ENCODE peak calls at places on chromosome 1, in seven cellular contexts. R is lower leg skin, O is MM.1S, T is HFF-Myc, W is heart right ventricle, P is astrocyte, Y is AG10803. N is an unnamed sample.

GRCh38 chr1:233509596-233509995 is 104.3 kb upstream of the KCNK1 start:
- DNase-seq in R (no peak), O (no peak), T (no peak), W (no peak), P (no peak), Y (no peak), N (no peak)

GRCh38 chr1:166166701-166167394 is at the start of gene FAM78B:
- DNase-seq in R (peak), O (peak), T (peak), W (peak), P (peak), Y (peak), N (peak)

GRCh38 chr1:1847501-1848289 is 43.2 kb downstream of the GNB1 start:
- DNase-seq in R (no peak), O (no peak), T (peak), W (no peak), P (no peak), Y (peak), N (no peak)

GRCh38 chr1:23116216-23116836 is 52.3 kb downstream of the LUZP1 start:
- DNase-seq in R (no peak), O (no peak), T (no peak), W (no peak), P (no peak), Y (no peak), N (no peak)

GRCh38 chr1:92493139-92493538 is 6.4 kb upstream of the GFI1 start:
- DNase-seq in R (no peak), O (no peak), T (no peak), W (no peak), P (no peak), Y (no peak), N (no peak)

GRCh38 chr1:167617100-167617949 is 12.7 kb upstream of the RCSD1 start:
- DNase-seq in R (no peak), O (peak), T (no peak), W (peak), P (peak), Y (peak), N (no peak)

GRCh38 chr1:9426291-9426711 is 113.0 kb upstream of the SLC25A33 start:
- DNase-seq in R (no peak), O (peak), T (no peak), W (no peak), P (no peak), Y (no peak), N (peak)

GRCh38 chr1:24898152-24898908 is 31.7 kb downstream of the RUNX3 start:
- DNase-seq in R (peak), O (no peak), T (no peak), W (peak), P (no peak), Y (peak), N (peak)

GRCh38 chr1:225660544-225660946 is 7.6 kb upstream of the ENAH start:
- DNase-seq in R (no peak), O (no peak), T (no peak), W (no peak), P (no peak), Y (no peak), N (no peak)

GRCh38 chr1:57164584-57164983 is 198.8 kb upstream of the C8B start:
- DNase-seq in R (no peak), O (no peak), T (no peak), W (no peak), P (no peak), Y (peak), N (no peak)

GRCh38 chr1:85411567-85412312 is 53.2 kb downstream of the DDAH1 start:
- DNase-seq in R (no peak), O (no peak), T (no peak), W (no peak), P (peak), Y (peak), N (no peak)

GRCh38 chr1:221069956-221070355 is 190.7 kb downstream of the HLX start:
- DNase-seq in R (no peak), O (no peak), T (no peak), W (no peak), P (no peak), Y (no peak), N (no peak)

GRCh38 chr1:8347635-8348034 is 29.7 kb downstream of the SLC45A1 start:
- DNase-seq in R (no peak), O (no peak), T (no peak), W (no peak), P (no peak), Y (no peak), N (no peak)

GRCh38 chr1:206839857-206840256 is 25.6 kb upstream of the IL20 start:
- DNase-seq in R (no peak), O (no peak), T (peak), W (no peak), P (peak), Y (peak), N (no peak)

GRCh38 chr1:9675393-9675792 is 23.9 kb downstream of the PIK3CD start:
- DNase-seq in R (no peak), O (no peak), T (no peak), W (no peak), P (no peak), Y (no peak), N (no peak)

GRCh38 chr1:20978413-20978812 is 191.3 kb upstream of the HP1BP3 start:
- DNase-seq in R (no peak), O (no peak), T (no peak), W (no peak), P (peak), Y (no peak), N (no peak)

GRCh38 chr1:27772071-27772470 is 948 bp upstream of the STX12 start:
- DNase-seq in R (no peak), O (no peak), T (no peak), W (no peak), P (peak), Y (peak), N (peak)
- H3K4me3 ChIP-seq in R (no peak), O (peak), T (peak), W (peak), P (peak), Y (peak), N (no peak)

GRCh38 chr1:26543444-26543835 is 13.9 kb downstream of the RPS6KA1 start:
- DNase-seq in R (no peak), O (no peak), T (no peak), W (no peak), P (no peak), Y (no peak), N (no peak)

GRCh38 chr1:26542781-26543443 is 13.4 kb downstream of the RPS6KA1 start:
- DNase-seq in R (no peak), O (no peak), T (no peak), W (no peak), P (no peak), Y (no peak), N (no peak)

GRCh38 chr1:26541816-26542711 is 12.5 kb downstream of the RPS6KA1 start:
- DNase-seq in R (peak), O (peak), T (no peak), W (peak), P (no peak), Y (peak), N (peak)

GRCh38 chr1:26546375-26546774 is 16.8 kb downstream of the RPS6KA1 start:
- DNase-seq in R (no peak), O (no peak), T (no peak), W (no peak), P (no peak), Y (no peak), N (no peak)

GRCh38 chr1:26544156-26544555 is 14.6 kb downstream of the RPS6KA1 start:
- DNase-seq in R (no peak), O (no peak), T (no peak), W (no peak), P (no peak), Y (no peak), N (no peak)
- H3K4me3 ChIP-seq in R (no peak), O (no peak), T (no peak), W (peak), P (no peak), Y (no peak), N (no peak)

DNA sequence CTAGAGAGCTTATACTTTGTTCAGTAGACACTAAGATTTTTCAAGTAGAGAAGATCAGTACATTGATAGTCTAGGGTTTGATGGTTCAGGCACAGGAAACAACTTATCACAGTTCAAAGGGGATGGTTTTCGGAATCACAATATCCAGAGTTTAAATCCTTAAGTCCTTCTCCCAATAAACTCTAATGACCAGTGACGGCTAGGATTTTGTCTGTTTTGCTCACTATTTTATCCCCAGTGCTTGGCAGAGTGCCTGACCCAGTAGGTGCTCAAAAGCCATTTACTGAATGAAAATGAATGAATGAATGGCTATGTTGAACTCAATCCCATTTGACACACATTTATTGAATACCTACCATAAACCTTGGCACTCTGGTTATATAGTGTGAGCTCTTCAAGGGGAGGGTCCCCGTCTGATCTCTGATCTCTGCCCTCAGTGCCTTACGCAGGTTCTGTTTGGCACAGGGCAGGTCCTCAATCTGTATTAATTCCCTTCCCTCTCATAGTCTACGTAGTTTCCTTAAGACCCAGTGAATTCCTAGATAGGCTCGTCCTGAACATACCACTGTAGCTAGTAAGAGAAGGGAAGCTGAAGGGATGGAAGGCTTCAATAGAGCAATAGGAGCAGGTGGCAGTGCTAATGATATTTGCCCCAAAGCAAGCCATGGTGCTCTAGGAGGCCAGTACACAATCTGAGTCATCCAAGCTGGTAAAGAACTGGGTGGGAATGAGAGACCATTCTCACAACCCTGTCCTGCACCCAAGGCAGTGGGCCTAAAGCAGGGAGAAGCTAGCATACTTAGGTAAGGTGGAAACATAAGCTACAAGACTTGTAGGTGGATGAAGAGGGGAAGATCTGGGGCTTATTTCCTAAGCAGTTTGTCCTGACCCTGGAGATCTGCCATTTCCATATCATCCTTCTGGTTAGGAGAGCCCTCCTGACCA is 53.4 kb downstream of the DMAP1 start:
- DNase-seq in R (no peak), O (no peak), T (no peak), W (no peak), P (no peak), Y (no peak), N (no peak)
- H3K4me3 ChIP-seq in R (no peak), O (no peak), T (no peak), W (no peak), P (no peak), Y (no peak), N (no peak)

DNA sequence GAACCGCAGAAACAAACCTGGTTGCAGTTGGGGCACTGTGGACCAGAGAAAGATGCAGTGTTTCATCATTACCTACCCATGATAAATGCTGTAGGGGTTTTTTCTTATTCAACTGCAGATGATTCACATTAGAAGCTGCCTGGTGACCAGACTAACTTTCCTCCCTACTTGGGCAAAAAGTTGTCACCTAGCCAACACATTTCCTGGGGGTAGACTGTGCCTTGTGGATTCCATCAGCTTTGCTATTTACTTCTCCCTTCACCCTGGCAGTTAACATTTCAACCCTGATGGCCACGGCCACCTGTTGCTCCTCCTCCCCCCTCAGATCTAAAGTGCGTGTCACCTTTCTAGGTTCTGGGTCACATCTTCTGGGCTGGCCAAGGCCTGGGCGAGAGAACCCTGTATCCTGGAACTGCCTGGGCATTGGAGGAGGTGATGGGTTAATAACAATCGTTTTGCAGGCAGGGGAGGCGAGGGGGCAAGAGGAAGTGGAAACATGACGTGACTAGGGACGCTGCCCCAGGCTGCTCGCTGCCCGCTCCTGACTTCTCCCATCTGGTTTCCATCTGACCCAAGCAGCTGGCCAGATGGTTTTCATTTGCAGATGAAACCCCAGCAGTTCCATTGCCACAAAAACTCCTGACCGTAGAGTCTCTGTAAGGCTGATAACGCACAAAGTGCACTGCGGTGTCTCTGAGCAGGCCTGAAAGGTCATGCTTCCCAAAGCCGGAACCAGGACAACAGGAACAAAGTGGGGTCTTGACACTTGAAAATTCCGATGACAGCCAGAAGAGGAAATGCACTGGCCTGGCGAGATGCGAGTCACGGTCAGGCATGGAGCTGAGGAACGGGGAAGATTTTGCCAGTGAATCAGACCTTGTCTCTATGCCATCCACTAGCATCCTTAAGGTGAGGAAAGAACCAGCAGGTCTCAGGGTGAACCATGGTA is 36.6 kb downstream of the CAPZB start:
- DNase-seq in R (peak), O (no peak), T (peak), W (peak), P (peak), Y (peak), N (peak)
- H3K4me3 ChIP-seq in R (no peak), O (no peak), T (peak), W (no peak), P (peak), Y (peak), N (no peak)

GRCh38 chr1:155218854-155219591 is 10.5 kb downstream of the MTX1 start:
- DNase-seq in R (no peak), O (peak), T (no peak), W (peak), P (no peak), Y (peak), N (peak)

GRCh38 chr1:155223017-155223416 is 14.5 kb downstream of the MTX1 start:
- DNase-seq in R (no peak), O (no peak), T (no peak), W (no peak), P (no peak), Y (no peak), N (no peak)

GRCh38 chr1:155220566-155220965 is 12.1 kb downstream of the MTX1 start:
- DNase-seq in R (no peak), O (no peak), T (no peak), W (no peak), P (no peak), Y (no peak), N (no peak)

DNA sequence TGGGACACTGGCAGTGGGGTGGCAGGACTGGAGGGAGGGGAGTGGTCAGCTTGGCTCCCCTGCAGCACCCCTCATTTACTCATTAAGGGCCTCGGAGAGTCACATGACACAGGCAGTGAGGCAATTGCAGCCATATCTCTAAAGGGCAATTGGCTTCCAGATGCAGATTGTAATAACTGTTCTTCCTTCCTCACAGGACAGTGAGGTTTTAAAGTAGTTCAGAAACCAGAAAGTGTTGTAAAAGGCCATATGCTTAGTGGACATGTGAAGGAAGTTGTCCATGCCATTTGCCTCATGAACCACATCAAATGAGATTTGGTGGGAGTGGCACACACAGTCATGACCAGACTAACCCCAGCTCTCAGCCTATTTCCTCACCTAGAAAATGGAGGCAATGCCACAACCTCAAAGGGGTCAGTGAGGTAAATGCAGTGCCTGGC is 11.1 kb downstream of the MTX1 start:
- DNase-seq in R (no peak), O (no peak), T (no peak), W (no peak), P (no peak), Y (peak), N (peak)
- H3K4me3 ChIP-seq in R (no peak), O (no peak), T (no peak), W (no peak), P (no peak), Y (no peak), N (no peak)

DNA sequence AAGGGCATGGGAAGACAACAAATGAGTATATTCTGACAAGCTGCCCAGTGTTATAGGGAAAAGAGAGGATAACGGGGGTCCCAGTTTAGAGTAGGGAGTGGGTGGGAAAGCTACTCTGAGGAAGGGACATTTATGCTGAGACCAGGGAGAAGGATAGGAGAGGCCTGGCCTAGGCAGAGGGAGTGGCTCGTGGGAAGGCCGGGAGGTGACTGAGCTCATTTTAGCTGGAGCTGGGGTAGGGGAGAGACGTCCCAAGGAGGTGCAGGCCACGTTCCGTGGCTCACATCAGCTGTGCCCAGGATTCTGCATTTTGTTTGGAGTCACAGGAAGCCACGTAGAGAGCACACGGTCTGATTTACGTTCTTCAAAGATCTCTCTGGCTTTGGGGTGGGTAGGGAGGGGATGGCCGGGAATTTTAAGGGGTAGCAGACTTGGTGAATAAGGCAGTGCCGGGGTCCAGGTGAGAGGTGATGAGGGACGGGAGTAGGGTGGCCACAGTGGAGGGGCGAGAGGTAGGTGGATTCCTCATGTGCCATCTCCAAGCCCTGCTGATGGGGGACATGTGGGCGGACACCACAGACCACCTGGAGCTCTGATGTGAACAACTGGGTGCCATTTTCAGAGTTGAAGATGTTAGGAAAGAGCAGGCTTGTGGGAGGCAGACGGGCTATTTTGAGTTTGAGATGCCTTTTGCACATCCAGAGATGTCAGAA is 4.7 kb downstream of the TINAGL1 start:
- DNase-seq in R (no peak), O (no peak), T (no peak), W (no peak), P (no peak), Y (no peak), N (no peak)
- H3K4me3 ChIP-seq in R (no peak), O (no peak), T (no peak), W (peak), P (no peak), Y (no peak), N (no peak)

GRCh38 chr1:164588388-164589341 is 29.7 kb downstream of the PBX1 start:
- DNase-seq in R (peak), O (no peak), T (peak), W (peak), P (peak), Y (peak), N (peak)

GRCh38 chr1:164589961-164590507 is 31.1 kb downstream of the PBX1 start:
- DNase-seq in R (no peak), O (no peak), T (no peak), W (no peak), P (no peak), Y (no peak), N (no peak)

GRCh38 chr1:164586619-164587018 is 27.6 kb downstream of the PBX1 start:
- DNase-seq in R (no peak), O (no peak), T (no peak), W (no peak), P (no peak), Y (no peak), N (no peak)

GRCh38 chr1:164589408-164589807 is 30.4 kb downstream of the PBX1 start:
- DNase-seq in R (no peak), O (no peak), T (no peak), W (no peak), P (no peak), Y (no peak), N (no peak)

DNA sequence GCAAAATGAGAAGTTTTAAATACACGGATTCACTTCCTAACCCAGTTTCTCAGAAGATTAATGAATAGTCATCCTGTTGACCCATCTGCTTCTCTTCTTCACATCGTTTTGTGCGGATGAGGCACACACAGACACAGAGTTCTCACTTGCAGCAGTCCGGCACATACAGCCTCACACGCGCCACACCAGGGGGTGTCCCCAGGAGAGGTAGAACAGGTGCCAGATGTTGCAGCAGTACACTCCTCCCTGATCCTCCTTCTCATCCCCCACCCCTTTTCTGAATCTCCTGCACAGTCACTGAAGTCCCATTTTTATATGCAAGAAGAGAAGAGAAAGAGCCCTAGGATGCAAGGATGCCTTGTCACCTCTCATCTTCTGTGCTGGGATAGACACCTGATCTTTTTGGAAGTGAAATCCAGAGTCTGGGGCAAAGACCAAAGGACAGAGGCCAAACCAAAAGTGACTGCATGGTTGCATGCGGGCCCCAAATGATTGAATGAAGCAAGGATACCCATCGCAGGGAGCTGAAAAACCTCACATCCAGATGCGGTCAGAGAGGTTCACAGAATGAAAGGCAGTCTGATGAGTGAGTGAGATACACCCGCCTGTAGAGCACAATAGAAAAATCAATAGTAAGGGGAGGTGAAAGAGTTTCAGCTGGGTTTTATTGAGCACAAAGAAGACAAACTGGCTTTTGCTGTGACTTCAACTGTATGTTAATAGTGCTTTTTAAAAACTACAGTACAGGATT is 28.8 kb downstream of the PBX1 start:
- DNase-seq in R (no peak), O (no peak), T (no peak), W (no peak), P (no peak), Y (no peak), N (no peak)
- H3K4me3 ChIP-seq in R (no peak), O (no peak), T (no peak), W (peak), P (no peak), Y (no peak), N (peak)

GRCh38 chr1:156706647-156707008 is 1.2 kb upstream of the CRABP2 start:
- DNase-seq in R (peak), O (no peak), T (peak), W (peak), P (no peak), Y (peak), N (peak)
- H3K4me3 ChIP-seq in R (no peak), O (peak), T (peak), W (peak), P (peak), Y (peak), N (peak)